ENCODE peak calls at places on chromosome 20, in six cellular contexts. J, C, G, M, Y and X are unnamed samples.

GRCh38 chr20:8853805-8854338 is 215.0 kb upstream of the PLCB4 start:
- DNase-seq in J (peak), C (no peak), G (no peak), M (no peak), Y (peak), X (no peak)

GRCh38 chr20:44625361-44625760 is 26.1 kb downstream of the ADA start:
- DNase-seq in J (no peak), C (no peak), G (no peak), M (no peak), Y (no peak), X (no peak)

GRCh38 chr20:44224651-44225050 is 14.1 kb upstream of the OSER1 start:
- DNase-seq in J (no peak), C (no peak), G (no peak), M (no peak), Y (no peak), X (no peak)

GRCh38 chr20:43983359-43983758 is 68.7 kb downstream of the TOX2 start:
- DNase-seq in J (no peak), C (no peak), G (no peak), M (no peak), Y (no peak), X (no peak)

GRCh38 chr20:3685341-3685740 is 3.5 kb upstream of the ADAM33 start:
- DNase-seq in J (no peak), C (no peak), G (no peak), M (no peak), Y (no peak), X (no peak)

GRCh38 chr20:11271920-11272594 is 598.3 kb upstream of the JAG1 start:
- DNase-seq in J (no peak), C (no peak), G (no peak), M (no peak), Y (no peak), X (peak)

GRCh38 chr20:22343612-22344011 is 240.8 kb downstream of the FOXA2 start:
- DNase-seq in J (no peak), C (no peak), G (no peak), M (no peak), Y (no peak), X (no peak)

GRCh38 chr20:36463212-36464061 is 77.9 kb upstream of the MYL9 start:
- DNase-seq in J (no peak), C (no peak), G (no peak), M (no peak), Y (no peak), X (no peak)

GRCh38 chr20:634526-634925 is 18.5 kb downstream of the SRXN1 start:
- DNase-seq in J (no peak), C (peak), G (no peak), M (no peak), Y (peak), X (peak)

GRCh38 chr20:32477594-32478512 is 107.3 kb downstream of the NOL4L start:
- DNase-seq in J (no peak), C (peak), G (no peak), M (peak), Y (peak), X (peak)

GRCh38 chr20:528923-529594 is 14.5 kb downstream of the CSNK2A1 start:
- DNase-seq in J (peak), C (no peak), G (no peak), M (no peak), Y (no peak), X (no peak)

GRCh38 chr20:51156041-51156795 is 133.3 kb upstream of the KCNG1 start:
- DNase-seq in J (no peak), C (no peak), G (no peak), M (no peak), Y (peak), X (no peak)

GRCh38 chr20:17964632-17965031 is 4.0 kb downstream of the SNX5 start:
- DNase-seq in J (no peak), C (no peak), G (no peak), M (no peak), Y (no peak), X (no peak)

GRCh38 chr20:41118632-41119031 is 18.7 kb upstream of the PLCG1 start:
- DNase-seq in J (no peak), C (no peak), G (no peak), M (no peak), Y (no peak), X (no peak)

GRCh38 chr20:49986049-49986448 is 3.3 kb downstream of the SNAI1 start:
- DNase-seq in J (no peak), C (no peak), G (no peak), M (no peak), Y (no peak), X (no peak)

GRCh38 chr20:5119143-5119434 is 669 bp downstream of the PCNA start:
- DNase-seq in J (no peak), C (no peak), G (no peak), M (no peak), Y (no peak), X (no peak)

GRCh38 chr20:25372584-25373336 is 17.9 kb downstream of the ABHD12 start:
- DNase-seq in J (peak), C (no peak), G (no peak), M (no peak), Y (no peak), X (no peak)

GRCh38 chr20:25044261-25044560 is 13.7 kb downstream of the ACSS1 start:
- DNase-seq in J (no peak), C (no peak), G (no peak), M (peak), Y (no peak), X (no peak)

GRCh38 chr20:42549496-42549895 is 640.2 kb downstream of the PTPRT start:
- DNase-seq in J (no peak), C (no peak), G (no peak), M (no peak), Y (no peak), X (no peak)

GRCh38 chr20:36273414-36274247 is 32.5 kb upstream of the DLGAP4 start:
- DNase-seq in J (no peak), C (peak), G (no peak), M (no peak), Y (peak), X (no peak)

GRCh38 chr20:31861346-31862156 is 8.8 kb downstream of the DUSP15 start:
- DNase-seq in J (no peak), C (no peak), G (peak), M (peak), Y (peak), X (peak)

GRCh38 chr20:12913781-12914443 is 94.9 kb upstream of the SPTLC3 start:
- DNase-seq in J (no peak), C (no peak), G (no peak), M (no peak), Y (no peak), X (no peak)

GRCh38 chr20:17688965-17689364 is 6.9 kb upstream of the RRBP1 start:
- DNase-seq in J (no peak), C (no peak), G (no peak), M (no peak), Y (no peak), X (no peak)

GRCh38 chr20:54293526-54293925 is 85.6 kb downstream of the PFDN4 start:
- DNase-seq in J (no peak), C (no peak), G (no peak), M (no peak), Y (no peak), X (no peak)

GRCh38 chr20:1964659-1965405 is 29.0 kb downstream of the PDYN start:
- DNase-seq in J (no peak), C (no peak), G (no peak), M (no peak), Y (no peak), X (no peak)

GRCh38 chr20:6606651-6607050 is 160.8 kb upstream of the BMP2 start:
- DNase-seq in J (no peak), C (no peak), G (no peak), M (no peak), Y (no peak), X (no peak)

GRCh38 chr20:14622796-14623195 is 285.4 kb upstream of the FLRT3 start:
- DNase-seq in J (peak), C (no peak), G (no peak), M (no peak), Y (no peak), X (no peak)

GRCh38 chr20:7031222-7031621 is 263.7 kb downstream of the BMP2 start:
- DNase-seq in J (no peak), C (no peak), G (no peak), M (no peak), Y (peak), X (no peak)

GRCh38 chr20:1891263-1892121 is 3.7 kb upstream of the SIRPA start:
- DNase-seq in J (no peak), C (no peak), G (no peak), M (no peak), Y (no peak), X (no peak)

GRCh38 chr20:63238491-63239126 is 2.9 kb downstream of the BIRC7 start:
- DNase-seq in J (no peak), C (no peak), G (no peak), M (no peak), Y (peak), X (peak)

GRCh38 chr20:45444050-45444449 is 25.5 kb upstream of the WFDC2 start:
- DNase-seq in J (no peak), C (no peak), G (no peak), M (no peak), Y (no peak), X (no peak)

GRCh38 chr20:997486-997885 is 4.6 kb downstream of the RSPO4 start:
- DNase-seq in J (no peak), C (no peak), G (no peak), M (peak), Y (no peak), X (no peak)

GRCh38 chr20:25750765-25751696 is 54.4 kb upstream of the ZNF337 start:
- DNase-seq in J (peak), C (peak), G (peak), M (no peak), Y (peak), X (no peak)

GRCh38 chr20:10651227-10651990 is 22.4 kb downstream of the JAG1 start:
- DNase-seq in J (no peak), C (no peak), G (no peak), M (no peak), Y (no peak), X (no peak)

DNA sequence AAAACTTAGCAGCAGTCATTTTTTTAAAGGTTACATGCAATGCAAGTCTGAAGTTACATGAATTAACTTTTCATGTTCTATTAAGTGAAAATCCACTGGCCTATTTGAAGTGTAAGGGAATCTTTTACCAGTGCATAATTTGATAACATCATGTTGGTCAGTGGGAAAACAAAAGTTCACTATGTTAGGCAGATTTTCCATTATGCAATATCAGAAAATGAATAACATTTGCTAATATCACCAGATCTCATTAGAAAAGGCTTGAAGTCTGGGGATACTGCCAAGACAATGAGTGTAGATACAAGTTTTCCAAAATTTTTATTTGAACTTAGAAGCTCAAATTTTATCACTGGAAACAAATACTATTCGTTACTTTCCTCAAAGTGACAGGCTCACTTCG is 296.4 kb upstream of the CDH4 start:
- DNase-seq in J (no peak), C (no peak), G (no peak), M (no peak), Y (no peak), X (no peak)
- TF ChIP-seq CTCF in J (no peak), C (no peak), G (no peak), M (no peak), Y (no peak), X (no peak)

GRCh38 chr20:34644951-34645350 is 31.9 kb downstream of the PIGU start:
- DNase-seq in J (no peak), C (no peak), G (no peak), M (no peak), Y (no peak), X (no peak)
- TF ChIP-seq CTCF in J (no peak), C (no peak), G (no peak), M (no peak), Y (no peak), X (no peak)

GRCh38 chr20:62025832-62026563 is 39.7 kb downstream of the TAF4 start:
- DNase-seq in J (peak), C (peak), G (peak), M (no peak), Y (peak), X (no peak)
- TF ChIP-seq CTCF in J (peak), C (peak), G (peak), M (peak), Y (no peak), X (no peak)

GRCh38 chr20:59159091-59159821 is 4.4 kb upstream of the ZNF831 start:
- DNase-seq in J (no peak), C (no peak), G (peak), M (no peak), Y (no peak), X (no peak)
- TF ChIP-seq CTCF in J (no peak), C (no peak), G (peak), M (no peak), Y (no peak), X (no peak)

GRCh38 chr20:34302723-34303528 is at the start of gene AHCY:
- DNase-seq in J (peak), C (peak), G (peak), M (peak), Y (peak), X (peak)

GRCh38 chr20:34301587-34302311 is 1.4 kb downstream of the AHCY start:
- DNase-seq in J (no peak), C (no peak), G (no peak), M (no peak), Y (no peak), X (no peak)

GRCh38 chr20:34299925-34300806 is 3.0 kb downstream of the AHCY start:
- DNase-seq in J (no peak), C (no peak), G (no peak), M (no peak), Y (no peak), X (no peak)

GRCh38 chr20:34300809-34301586 is 2.2 kb downstream of the AHCY start:
- DNase-seq in J (no peak), C (no peak), G (no peak), M (no peak), Y (no peak), X (no peak)

DNA sequence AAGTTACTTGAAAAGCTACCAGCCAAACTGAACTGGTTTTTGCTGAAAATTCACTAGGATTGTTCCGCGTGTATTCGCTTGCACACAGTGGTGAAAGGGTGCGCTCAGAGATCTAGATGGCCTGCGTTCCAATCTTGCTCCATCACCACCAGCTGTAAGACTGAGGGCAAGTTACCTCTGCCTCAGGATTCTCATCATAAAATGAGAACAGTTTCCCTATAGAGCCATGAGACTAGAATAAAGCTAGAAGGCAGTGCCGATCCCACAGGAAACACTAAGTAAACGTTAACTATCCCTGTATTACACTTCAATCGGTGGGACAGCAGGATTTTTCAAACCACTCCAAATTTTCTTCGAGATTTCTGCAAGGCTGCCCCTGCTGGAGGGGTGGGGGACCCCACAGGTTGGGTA is 838 bp downstream of the AHCY start:
- DNase-seq in J (no peak), C (no peak), G (no peak), M (no peak), Y (no peak), X (no peak)
- TF ChIP-seq CTCF in J (no peak), C (no peak), G (peak), M (no peak), Y (peak), X (peak)